ENCODE peak calls at places on chromosomes 4 and X, in five cellular contexts. R, U, L, H and B are unnamed samples.

GRCh38 chr4:96519291-96519690 is 679.4 kb downstream of the PDHA2 start:
- DNase-seq in R (no peak), U (no peak), L (no peak), H (no peak), B (no peak)

GRCh38 chr4:72468904-72469502 is 100.0 kb downstream of the ADAMTS3 start:
- DNase-seq in R (peak; percentile 4), U (peak; percentile 59), L (no peak), H (peak; percentile 79), B (no peak)

GRCh38 chr4:98976716-98977115 is 18.8 kb upstream of the METAP1 start:
- DNase-seq in R (no peak), U (no peak), L (no peak), H (peak; percentile 54), B (no peak)

GRCh38 chrX:11540532-11541377 is 125.0 kb downstream of the ARHGAP6 start:
- DNase-seq in R (no peak), U (peak; percentile 65), L (no peak), H (no peak), B (no peak)

GRCh38 chr4:36737691-36738090 is 456.3 kb downstream of the DTHD1 start:
- DNase-seq in R (no peak), U (no peak), L (no peak), H (no peak), B (no peak)

GRCh38 chr4:2304877-2305561 is 43.1 kb upstream of the MXD4 start:
- DNase-seq in R (no peak), U (no peak), L (peak; percentile 44), H (no peak), B (no peak)

GRCh38 chrX:49192722-49193328 is 6.7 kb upstream of the PRICKLE3 start:
- DNase-seq in R (no peak), U (peak; percentile 21), L (no peak), H (peak; percentile 52), B (peak; percentile 30)

GRCh38 chr4:183483997-183484396 is 20.9 kb upstream of the ING2 start:
- DNase-seq in R (no peak), U (no peak), L (no peak), H (no peak), B (no peak)

GRCh38 chr4:11228575-11228974 is 200.1 kb downstream of the HS3ST1 start:
- DNase-seq in R (no peak), U (peak; percentile 1), L (no peak), H (no peak), B (no peak)

GRCh38 chr4:163542275-163542674 is 47.8 kb downstream of the TMA16 start:
- DNase-seq in R (no peak), U (no peak), L (no peak), H (peak; percentile 48), B (no peak)

DNA sequence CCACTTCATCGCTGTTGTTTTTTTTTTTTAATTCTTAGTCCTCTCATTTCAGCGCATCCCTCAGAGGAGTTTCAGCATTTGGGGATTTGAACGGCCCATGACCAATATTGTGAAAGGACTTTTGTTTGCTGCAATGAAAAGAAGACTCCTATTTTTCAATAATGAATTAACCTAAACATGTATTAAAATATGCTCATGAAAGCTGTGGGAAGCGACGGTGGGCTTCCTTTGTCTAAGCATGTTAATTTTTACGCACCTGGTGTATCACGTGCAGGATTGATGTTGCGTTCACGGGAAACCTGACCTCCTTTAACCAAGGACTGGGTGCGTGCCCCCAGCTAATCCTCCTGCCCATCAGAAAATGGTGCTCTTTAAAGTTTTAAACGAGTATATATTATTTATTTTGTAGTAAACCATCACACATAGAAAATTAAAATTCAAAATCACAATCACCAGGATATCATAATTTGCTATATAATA is 570 bp upstream of the CCDC110 start:
- DNase-seq in R (no peak), U (peak; percentile 8), L (no peak), H (no peak), B (no peak)
- H3K4me3 ChIP-seq in R (peak overlapping the region; percentile 71), U (peak overlapping the region; percentile 60), L (peak overlapping the region; percentile 97), H (peak overlapping the region; percentile 85), B (peak overlapping the region; percentile 70)

GRCh38 chr4:819401-820229 is 6.3 kb downstream of the CPLX1 start:
- DNase-seq in R (no peak), U (no peak), L (no peak), H (no peak), B (no peak)

GRCh38 chr4:813900-814299 is 12.0 kb downstream of the CPLX1 start:
- DNase-seq in R (no peak), U (no peak), L (no peak), H (no peak), B (peak; percentile 41)

GRCh38 chr4:814312-814850 is 11.5 kb downstream of the CPLX1 start:
- DNase-seq in R (no peak), U (no peak), L (no peak), H (no peak), B (no peak)

GRCh38 chr4:818106-818921 is 7.6 kb downstream of the CPLX1 start:
- DNase-seq in R (no peak), U (no peak), L (no peak), H (no peak), B (no peak)

DNA sequence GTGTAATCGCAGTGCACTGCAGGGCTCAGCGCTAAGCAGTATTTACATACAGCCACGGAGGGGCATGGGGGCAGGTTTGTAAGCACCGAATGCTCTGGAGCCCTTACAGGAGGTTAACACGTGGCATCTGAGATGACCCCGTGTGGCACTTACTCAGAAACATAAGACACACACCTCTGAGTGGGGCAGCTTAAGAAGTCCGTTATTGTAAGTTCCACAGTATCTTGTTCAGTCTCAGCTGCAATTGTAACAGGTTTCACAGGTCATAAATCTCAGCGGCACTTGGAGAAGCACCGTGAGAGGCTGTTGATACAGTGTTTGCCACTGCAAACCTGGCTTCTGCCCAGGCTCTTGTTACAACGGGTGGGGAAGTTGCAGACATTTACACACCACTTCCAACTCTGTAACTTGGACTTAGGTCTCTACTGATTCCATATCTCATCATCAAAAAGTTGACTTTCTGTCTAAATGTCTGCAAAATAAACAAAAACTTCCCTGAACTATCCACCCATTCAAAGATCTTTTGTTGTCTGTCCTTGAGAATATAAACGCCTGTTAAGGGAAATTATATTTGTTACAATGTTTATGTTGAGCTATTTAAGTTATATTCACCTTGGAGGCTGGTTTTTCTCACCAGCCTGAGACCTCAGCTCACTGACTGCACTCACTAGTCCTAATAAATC is 10.3 kb downstream of the CPLX1 start:
- DNase-seq in R (no peak), U (no peak), L (no peak), H (no peak), B (peak; percentile 11)
- H3K27me3 ChIP-seq in R (no peaks in the 10 kb centered on the region), U (peaks cover 13% of the 10 kb centered on the region), L (no peaks in the 10 kb centered on the region), H (peaks cover 65% of the 10 kb centered on the region), B (no peaks in the 10 kb centered on the region)

GRCh38 chr4:17780461-17781071 is 855 bp downstream of the FAM184B start:
- DNase-seq in R (no peak), U (no peak), L (no peak), H (peak; percentile 27), B (no peak)
- H3K4me3 ChIP-seq in R (no peak overlapping the region), U (peak overlapping the region; percentile 45), L (no peak overlapping the region), H (peak overlapping the region; percentile 80), B (no peak overlapping the region)

GRCh38 chr4:82787342-82787741 is 11.3 kb downstream of the SCD5 start:
- DNase-seq in R (no peak), U (no peak), L (no peak), H (no peak), B (no peak)
- H3K27me3 ChIP-seq in R (no peaks in the 10 kb centered on the region), U (no peaks in the 10 kb centered on the region), L (no peaks in the 10 kb centered on the region), H (no peaks in the 10 kb centered on the region), B (no peaks in the 10 kb centered on the region)

DNA sequence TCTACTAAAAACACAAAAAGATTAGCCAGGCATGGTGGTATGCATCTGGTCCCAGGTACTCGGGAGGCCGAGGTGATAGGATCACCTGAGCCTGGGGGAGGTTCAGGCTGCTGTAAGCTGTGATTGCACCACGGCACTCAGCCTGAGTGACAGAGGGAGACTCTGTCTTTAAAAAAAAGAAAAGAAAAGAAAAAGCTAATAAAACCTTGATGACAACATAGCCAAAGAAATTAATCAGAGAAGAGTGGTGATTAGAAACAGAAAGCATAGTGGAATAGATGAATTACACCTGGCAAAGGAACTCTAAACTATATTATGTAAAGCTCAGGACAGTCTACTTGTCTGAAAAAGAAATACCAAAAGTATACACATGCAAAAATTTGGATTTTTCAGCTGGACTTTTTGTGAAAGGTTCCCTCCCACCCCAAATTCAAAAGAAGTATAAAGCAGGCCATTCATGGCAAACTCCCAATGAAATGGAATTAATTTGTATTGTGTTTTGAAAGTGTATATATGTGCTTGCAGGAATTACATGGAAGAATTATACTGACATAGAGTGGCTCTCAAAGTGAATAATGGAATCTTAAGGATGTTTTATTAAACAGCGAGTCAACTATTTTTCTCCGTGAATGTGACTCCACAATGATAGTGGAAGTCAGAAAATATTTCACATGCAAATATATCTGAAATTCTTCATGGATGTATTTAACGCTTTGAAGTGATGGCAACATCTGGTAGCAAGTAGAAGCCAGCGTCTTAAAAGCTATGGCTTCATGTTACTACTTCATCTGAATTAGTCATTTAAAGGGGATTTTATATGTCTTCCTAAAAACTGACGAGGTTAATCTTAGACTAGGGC is 22.1 kb downstream of the PLS3 start:
- DNase-seq in R (no peak), U (peak; percentile 62), L (no peak), H (peak; percentile 57), B (no peak)
- H3K4me3 ChIP-seq in R (no peak overlapping the region), U (peak overlapping the region; percentile 2), L (no peak overlapping the region), H (no peak overlapping the region), B (no peak overlapping the region)

DNA sequence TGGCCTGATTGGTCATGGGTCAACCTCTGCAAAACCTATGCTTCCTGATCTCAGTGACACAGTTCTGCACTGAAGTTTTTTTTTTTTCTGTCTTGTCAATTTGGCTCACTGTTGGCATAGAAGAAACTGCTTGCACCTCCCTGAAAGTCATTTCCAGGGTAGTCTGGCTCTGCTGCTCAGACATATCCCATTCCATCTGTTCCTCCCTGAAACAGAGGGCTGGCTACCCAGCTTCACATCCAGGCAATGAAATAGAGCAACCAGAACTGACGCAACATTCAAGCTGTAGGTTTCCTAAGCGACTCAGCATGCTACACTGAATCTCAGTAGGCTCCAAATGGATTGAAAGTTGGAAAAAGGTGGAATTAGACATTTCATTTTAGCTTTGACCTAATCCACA is 176.8 kb upstream of the MBNL3 start:
- DNase-seq in R (no peak), U (no peak), L (no peak), H (no peak), B (no peak)
- H3K27me3 ChIP-seq in R (no peaks in the 10 kb centered on the region), U (no peaks in the 10 kb centered on the region), L (no peaks in the 10 kb centered on the region), H (peaks cover 27% of the 10 kb centered on the region), B (no peaks in the 10 kb centered on the region)

GRCh38 chr4:108168213-108168671 is 490 bp downstream of the LEF1 start:
- DNase-seq in R (no peak), U (peak; percentile 49), L (no peak), H (no peak), B (no peak)

GRCh38 chr4:108165601-108166000 is 3.1 kb downstream of the LEF1 start:
- DNase-seq in R (no peak), U (no peak), L (no peak), H (no peak), B (no peak)

GRCh38 chr4:108163352-108163751 is 5.4 kb downstream of the LEF1 start:
- DNase-seq in R (no peak), U (no peak), L (no peak), H (no peak), B (no peak)

GRCh38 chr4:108166441-108167315 is 2.1 kb downstream of the LEF1 start:
- DNase-seq in R (no peak), U (peak; percentile 28), L (no peak), H (peak; percentile 13), B (peak; percentile 56)

GRCh38 chr4:108166038-108166437 is 2.7 kb downstream of the LEF1 start:
- DNase-seq in R (no peak), U (no peak), L (no peak), H (no peak), B (no peak)
- H3K4me3 ChIP-seq in R (no peak overlapping the region), U (no peak overlapping the region), L (no peak overlapping the region), H (no peak overlapping the region), B (no peak overlapping the region)